ENCODE peak calls at places on chromosomes 11 and 22, in ten cellular contexts. M, J, L, H, W, C, D, E, O and G are unnamed samples. For H3K4me1, the result is how much of the 10 kb centered on the place peaks cover.

GRCh38 chr11:128695539-128696221 is 1.8 kb downstream of the FLI1 start:
- DNase-seq in M (no peak), J (no peak), L (no peak), H (peak), W (no peak), C (no peak), D (no peak), E (no peak), O (no peak), G (no peak)

GRCh38 chr11:91326751-91327150 is 897.9 kb upstream of the FAT3 start:
- DNase-seq in M (no peak), J (no peak), L (no peak), H (no peak), W (no peak), C (no peak), D (no peak), E (no peak), O (no peak), G (no peak)

GRCh38 chr22:36753120-36753802 is 22.7 kb downstream of the IFT27 start:
- DNase-seq in M (no peak), J (no peak), L (peak), H (no peak), W (no peak), C (no peak), D (no peak), E (no peak), O (no peak), G (no peak)

GRCh38 chr11:130209128-130209932 is 49.7 kb downstream of the ST14 start:
- DNase-seq in M (no peak), J (peak), L (peak), H (peak), W (no peak), C (peak), D (no peak), E (peak), O (no peak), G (peak)

GRCh38 chr11:416757-417621 is 2.2 kb upstream of the SIGIRR start:
- DNase-seq in M (peak), J (no peak), L (peak), H (peak), W (no peak), C (peak), D (no peak), E (no peak), O (peak), G (peak)

GRCh38 chr11:8766043-8766992 is 83.7 kb downstream of the RPL27A start:
- DNase-seq in M (no peak), J (no peak), L (no peak), H (no peak), W (peak), C (peak), D (no peak), E (no peak), O (no peak), G (no peak)

GRCh38 chr11:6468712-6469495 is 4.8 kb downstream of the TRIM3 start:
- DNase-seq in M (peak), J (peak), L (peak), H (peak), W (peak), C (peak), D (peak), E (peak), O (peak), G (peak)

GRCh38 chr11:8765294-8765693 is 82.7 kb downstream of the RPL27A start:
- DNase-seq in M (no peak), J (no peak), L (no peak), H (no peak), W (peak), C (no peak), D (no peak), E (no peak), O (no peak), G (no peak)

GRCh38 chr11:34308049-34308692 is 49.6 kb downstream of the ABTB2 start:
- DNase-seq in M (no peak), J (no peak), L (no peak), H (no peak), W (peak), C (no peak), D (no peak), E (no peak), O (no peak), G (no peak)

GRCh38 chr11:5004429-5005274 is 10.0 kb downstream of the OR51L1 start:
- DNase-seq in M (peak), J (no peak), L (no peak), H (no peak), W (peak), C (peak), D (no peak), E (peak), O (peak), G (no peak)

GRCh38 chr11:131760191-131760951 is 390.0 kb downstream of the NTM start:
- DNase-seq in M (no peak), J (no peak), L (no peak), H (no peak), W (peak), C (no peak), D (no peak), E (no peak), O (no peak), G (no peak)

GRCh38 chr11:106276859-106277436 is 199.5 kb downstream of the AASDHPPT start:
- DNase-seq in M (no peak), J (no peak), L (no peak), H (no peak), W (peak), C (no peak), D (no peak), E (no peak), O (no peak), G (no peak)

GRCh38 chr11:118792642-118793124 is 1.7 kb upstream of the DDX6 start:
- DNase-seq in M (peak), J (peak), L (no peak), H (peak), W (peak), C (peak), D (peak), E (peak), O (peak), G (no peak)

GRCh38 chr11:38971141-38971540 is 2373.1 kb upstream of the RAG2 start:
- DNase-seq in M (no peak), J (no peak), L (no peak), H (no peak), W (no peak), C (no peak), D (no peak), E (no peak), O (no peak), G (no peak)

GRCh38 chr22:22156348-22156715 is 88.3 kb upstream of the VPREB1 start:
- DNase-seq in M (no peak), J (no peak), L (no peak), H (no peak), W (no peak), C (no peak), D (no peak), E (no peak), O (no peak), G (no peak)

GRCh38 chr22:31829505-31829904 is 75.7 kb downstream of the DEPDC5 start:
- DNase-seq in M (peak), J (no peak), L (no peak), H (no peak), W (peak), C (no peak), D (no peak), E (peak), O (no peak), G (no peak)

GRCh38 chr11:70203749-70204465 is 811 bp downstream of the FADD start:
- DNase-seq in M (peak), J (peak), L (peak), H (peak), W (peak), C (peak), D (peak), E (peak), O (no peak), G (no peak)

GRCh38 chr22:30307026-30307574 is 17.8 kb upstream of the CASTOR1 start:
- DNase-seq in M (no peak), J (no peak), L (no peak), H (no peak), W (no peak), C (no peak), D (no peak), E (no peak), O (no peak), G (no peak)

GRCh38 chr11:72828692-72829101 is 14.5 kb downstream of the ATG16L2 start:
- DNase-seq in M (no peak), J (no peak), L (no peak), H (peak), W (no peak), C (no peak), D (no peak), E (no peak), O (no peak), G (no peak)
- H3K4me1 ChIP-seq in M (under half), J (under half), L (under half), H (under half), W (under half), C (under half), D (under half), E (under half), O (under half), G (under half)

DNA sequence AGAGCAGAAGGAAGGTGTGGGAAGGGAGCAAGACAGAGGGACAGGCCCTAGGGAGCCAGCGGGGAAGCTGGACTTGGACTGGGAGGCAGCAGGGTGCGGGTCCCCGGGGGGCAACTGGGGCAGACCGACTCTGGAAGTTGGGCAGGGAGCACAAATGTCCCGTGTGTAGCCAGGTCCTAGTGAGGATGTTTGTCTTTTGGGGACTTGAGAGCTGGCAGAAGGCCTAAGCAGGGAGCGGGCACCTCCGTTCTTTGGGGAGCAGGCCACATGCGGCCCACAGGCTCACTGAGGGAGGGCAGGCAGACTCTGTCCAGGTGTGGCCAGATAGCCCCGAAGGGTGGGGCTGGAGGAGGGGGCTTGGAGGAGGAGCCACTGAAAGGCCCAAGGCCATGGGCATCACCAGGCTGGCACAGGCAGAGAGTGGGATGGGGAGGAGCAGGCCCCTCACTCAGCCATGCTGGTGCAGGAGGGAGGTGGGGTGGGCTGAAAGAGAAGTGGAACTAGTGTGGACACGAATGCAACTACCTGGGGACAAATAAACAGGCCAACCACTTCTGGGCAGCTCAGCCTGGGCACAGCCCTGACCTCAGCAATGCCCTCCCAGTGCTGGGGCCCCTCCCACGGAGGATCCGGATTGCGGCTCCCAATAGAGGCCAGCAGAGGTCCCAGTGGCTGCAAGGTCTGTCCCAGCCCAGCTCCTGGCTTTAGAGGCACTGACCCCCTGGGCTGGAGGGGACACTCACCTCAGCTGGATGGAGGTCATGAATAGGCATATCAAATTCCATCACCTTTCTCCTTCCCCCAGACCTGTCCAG is 1.3 kb upstream of the SCARF2 start:
- DNase-seq in M (peak), J (no peak), L (peak), H (peak), W (no peak), C (no peak), D (no peak), E (peak), O (no peak), G (peak)
- TF ChIP-seq CTCF in M (no peak), J (no peak), L (peak), H (peak), W (peak), C (no peak), D (peak), E (peak), O (no peak), G (no peak)

GRCh38 chr22:50306753-50307749 is at the start of gene PLXNB2:
- DNase-seq in M (peak), J (no peak), L (peak), H (peak), W (peak), C (peak), D (no peak), E (peak), O (peak), G (peak)

GRCh38 chr22:50308986-50309600 is 1.6 kb upstream of the PLXNB2 start:
- DNase-seq in M (peak), J (no peak), L (no peak), H (no peak), W (no peak), C (no peak), D (no peak), E (no peak), O (peak), G (no peak)

GRCh38 chr22:50309601-50309991 is 2.1 kb upstream of the PLXNB2 start:
- DNase-seq in M (no peak), J (no peak), L (no peak), H (no peak), W (no peak), C (no peak), D (no peak), E (peak), O (peak), G (peak)

GRCh38 chr22:50307891-50308596 is 598 bp upstream of the PLXNB2 start:
- DNase-seq in M (peak), J (no peak), L (no peak), H (no peak), W (no peak), C (no peak), D (no peak), E (no peak), O (peak), G (no peak)

GRCh38 chr22:50308597-50308935 is 1.1 kb upstream of the PLXNB2 start:
- DNase-seq in M (peak), J (peak), L (peak), H (peak), W (peak), C (no peak), D (no peak), E (no peak), O (peak), G (no peak)
- H3K4me3 ChIP-seq in M (no peak), J (no peak), L (peak), H (peak), W (no peak), C (no peak), D (no peak), E (no peak), O (no peak), G (no peak)

GRCh38 chr11:65311197-65311631 is 3.5 kb upstream of the CDC42EP2 start:
- DNase-seq in M (no peak), J (peak), L (peak), H (peak), W (no peak), C (peak), D (no peak), E (no peak), O (peak), G (peak)
- H3K4me1 ChIP-seq in M (under half), J (half or more), L (under half), H (half or more), W (under half), C (half or more), D (under half), E (under half), O (under half), G (under half)

GRCh38 chr11:101428918-101429317 is 154.9 kb downstream of the TRPC6 start:
- DNase-seq in M (no peak), J (no peak), L (no peak), H (no peak), W (peak), C (no peak), D (no peak), E (no peak), O (no peak), G (no peak)
- TF ChIP-seq CTCF in M (no peak), J (peak), L (peak), H (peak), W (peak), C (no peak), D (no peak), E (no peak), O (no peak), G (no peak)

GRCh38 chr11:124743050-124743449 is 3.3 kb downstream of the NRGN start:
- DNase-seq in M (no peak), J (no peak), L (no peak), H (no peak), W (no peak), C (no peak), D (no peak), E (no peak), O (no peak), G (no peak)
- H3K4me3 ChIP-seq in M (no peak), J (no peak), L (no peak), H (no peak), W (no peak), C (no peak), D (no peak), E (no peak), O (no peak), G (no peak)